ENCODE peak calls at places on chromosomes 16 and 17, in four cellular contexts. K is A549, L is tibial nerve, D is coronary artery. R is an unnamed sample.

GRCh38 chr17:9383828-9384227 is 191.8 kb downstream of the STX8 start:
- DNase-seq in L (no peak), K (no peak), D (no peak), R (no peak)

GRCh38 chr16:3945751-3946603 is 65.5 kb upstream of the CREBBP start:
- DNase-seq in D (peak; percentile 71), L (no peak), K (peak; percentile 71), R (peak; percentile 94)

GRCh38 chr16:58329147-58329546 is 34.3 kb upstream of the PRSS54 start:
- DNase-seq in L (no peak), K (no peak), D (no peak), R (no peak)

GRCh38 chr17:83195330-83196087 is 116.1 kb downstream of the METRNL start:
- DNase-seq in L (peak; percentile 58), K (no peak), D (peak; percentile 90), R (no peak)

GRCh38 chr16:8928467-8928957 is 35.2 kb downstream of the USP7 start:
- DNase-seq in D (no peak), K (no peak), L (no peak), R (no peak)

GRCh38 chr16:70512456-70512855 is 10.9 kb downstream of the COG4 start:
- DNase-seq in K (peak; percentile 33), L (no peak), D (no peak), R (no peak)

GRCh38 chr16:680967-681745 is 946 bp downstream of the STUB1 start:
- DNase-seq in K (peak; percentile 69), L (no peak), D (no peak), R (no peak)

GRCh38 chr16:88904676-88905365 is 38.4 kb upstream of the PABPN1L start:
- DNase-seq in D (no peak), L (no peak), K (no peak), R (no peak)

GRCh38 chr17:31696184-31696602 is 162.9 kb downstream of the COPRS start:
- DNase-seq in D (peak; percentile 92), K (no peak), L (peak; percentile 70), R (peak; percentile 83)

GRCh38 chr16:58010886-58011285 is 9.7 kb downstream of the USB1 start:
- DNase-seq in D (no peak), L (no peak), K (no peak), R (no peak)

GRCh38 chr17:51860934-51861561 is 297.5 kb downstream of the CA10 start:
- DNase-seq in L (no peak), K (peak; percentile 50), D (no peak), R (no peak)
- TF ChIP-seq CTCF in L (no peak), K (peak; percentile 48), D (no peak), R (peak; percentile 49)

DNA sequence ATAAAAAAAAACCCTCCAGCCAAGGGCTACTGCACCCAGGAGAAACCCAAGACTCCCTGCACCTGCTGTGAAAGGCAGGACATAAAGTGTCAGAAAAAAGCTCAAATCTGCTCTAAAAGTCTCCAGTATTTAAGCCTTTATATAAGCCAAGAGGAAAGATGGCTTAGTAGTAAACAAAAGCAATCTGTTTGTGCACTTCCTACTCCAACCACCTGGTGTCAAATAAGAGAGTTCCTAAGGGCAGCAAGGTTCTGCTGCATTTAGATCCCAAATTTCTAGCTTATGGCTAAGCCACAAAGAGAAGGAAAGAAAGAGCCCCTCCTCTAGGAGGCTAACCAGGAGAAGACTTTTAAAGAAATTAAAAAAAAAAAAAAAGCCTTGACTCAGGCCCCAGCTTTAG is 20.6 kb downstream of the ACSM1 start:
- DNase-seq in D (no peak), L (no peak), K (no peak), R (no peak)
- TF ChIP-seq CTCF in D (no peak), L (no peak), K (no peak), R (no peak)

DNA sequence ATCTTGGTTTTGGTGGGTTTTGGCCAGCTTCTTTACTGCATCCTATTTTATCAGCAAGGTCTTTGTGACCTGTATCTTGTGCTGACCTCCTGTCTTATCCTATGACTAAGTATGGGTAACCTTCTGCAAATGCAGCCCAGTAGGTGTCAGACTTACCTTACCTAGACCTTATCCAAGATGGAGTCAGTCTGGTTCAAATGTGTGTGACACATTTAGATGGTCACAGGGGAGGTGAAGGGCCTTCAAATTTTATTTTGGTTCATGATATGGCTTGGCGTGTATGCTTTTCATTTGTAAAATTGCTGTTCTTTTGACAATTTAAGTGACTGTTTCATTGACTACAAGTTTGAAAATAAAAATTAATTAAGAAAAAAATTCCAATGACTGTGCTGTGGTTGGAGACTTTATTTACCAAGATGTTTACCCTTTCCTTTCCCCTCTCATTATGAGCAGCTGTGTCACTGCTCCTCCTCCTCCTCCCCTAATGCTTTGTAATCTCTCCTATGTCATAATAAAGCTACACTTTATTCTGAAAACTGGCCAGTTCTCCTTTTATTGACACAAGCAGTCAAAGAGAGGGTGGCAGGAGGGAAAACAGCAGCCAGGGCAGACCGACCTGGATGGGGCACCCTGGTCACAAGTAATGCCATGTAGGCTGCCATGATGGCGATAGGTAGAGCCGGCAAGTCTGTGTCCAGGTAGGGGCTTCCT is 49.4 kb downstream of the TNFRSF13B start:
- DNase-seq in D (no peak), K (peak; percentile 47), L (peak; percentile 7), R (no peak)
- TF ChIP-seq CTCF in D (no peak), K (no peak), L (no peak), R (peak; percentile 9)

DNA sequence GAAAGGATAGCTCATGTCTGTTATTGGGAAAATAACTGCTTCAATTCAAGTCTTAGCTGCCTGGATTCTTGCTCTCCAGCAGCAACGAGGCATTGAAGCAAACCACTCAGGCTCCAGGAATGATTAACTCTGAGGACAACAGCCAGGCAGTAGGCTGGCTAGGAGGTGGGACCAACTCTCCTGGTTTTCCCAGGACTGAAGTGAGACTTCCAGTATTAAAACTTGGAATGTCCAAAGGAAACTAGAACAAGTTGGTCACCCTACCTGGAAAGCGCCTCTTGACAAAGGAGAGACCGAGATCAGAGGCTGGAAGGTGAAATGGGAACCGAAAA is 100.7 kb downstream of the SALL1 start:
- DNase-seq in L (no peak), K (no peak), D (no peak), R (no peak)
- TF ChIP-seq CTCF in L (no peak), K (no peak), D (no peak), R (no peak)

GRCh38 chr17:21246698-21247097 is 6.5 kb downstream of the NATD1 start:
- DNase-seq in K (no peak), D (no peak), L (no peak), R (no peak)
- TF ChIP-seq CTCF in K (no peak), D (no peak), L (no peak), R (no peak)

GRCh38 chr17:75289832-75290337 is 652 bp upstream of the SLC25A19 start:
- DNase-seq in K (peak; percentile 70), L (peak; percentile 54), D (no peak), R (no peak)
- TF ChIP-seq CTCF in K (peak; percentile 41), L (peak; percentile 3), D (no peak), R (peak; percentile 30)